ENCODE peak calls at places on chromosomes 13 and 19, in ten cellular contexts. D is effector memory CD8-positive, alpha-beta T cell; W is stimulated activated CD4-positive, alpha-beta T cell treated with anti-CD3 and anti-CD28 coated beads, Interleukin-1b, Interleukin-23, amount 100 ng/mL, for 1 hour; B is B cell; K is NCI-H1930; S is adipocyte; A is Calu3; L is AG09309; I is non-pigmented ciliary epithelial cell; G is mucosa of gallbladder. R is an unnamed sample.

GRCh38 chr13:79295906-79296564 is 110.0 kb downstream of the RBM26 start:
- DNase-seq in D (no peak), W (no peak), B (no peak), K (no peak), S (no peak), A (no peak), L (no peak), I (no peak), G (no peak), R (no peak)

GRCh38 chr13:34153428-34154180 is 335.7 kb downstream of the RFC3 start:
- DNase-seq in D (no peak), W (no peak), B (no peak), K (no peak), S (no peak), A (peak), L (no peak), I (no peak), G (peak), R (no peak)

GRCh38 chr13:38897521-38897920 is 93.1 kb downstream of the STOML3 start:
- DNase-seq in D (no peak), W (no peak), B (no peak), K (no peak), S (no peak), A (no peak), L (no peak), I (no peak), G (no peak), R (no peak)

GRCh38 chr13:76725211-76725610 is 161.0 kb downstream of the KCTD12 start:
- DNase-seq in D (no peak), W (no peak), B (no peak), K (no peak), S (peak), A (no peak), L (no peak), I (no peak), G (no peak), R (no peak)

GRCh38 chr19:32675720-32676185 is at the start of gene RGS9BP:
- DNase-seq in D (peak), W (peak), B (peak), K (peak), S (peak), A (peak), L (no peak), I (no peak), G (peak), R (peak)

GRCh38 chr19:13974073-13974472 is 21.8 kb downstream of the DCAF15 start:
- DNase-seq in D (no peak), W (no peak), B (no peak), K (no peak), S (no peak), A (no peak), L (no peak), I (no peak), G (peak), R (no peak)

GRCh38 chr13:74251778-74252519 is 117.7 kb upstream of the KLF12 start:
- DNase-seq in D (no peak), W (no peak), B (no peak), K (no peak), S (no peak), A (no peak), L (no peak), I (no peak), G (no peak), R (no peak)

GRCh38 chr19:2356036-2356646 is 3.9 kb upstream of the TMPRSS9 start:
- DNase-seq in D (no peak), W (no peak), B (no peak), K (no peak), S (no peak), A (no peak), L (no peak), I (no peak), G (no peak), R (no peak)

GRCh38 chr19:40530091-40530901 is 46.4 kb upstream of the SHKBP1 start:
- DNase-seq in D (no peak), W (no peak), B (no peak), K (peak), S (peak), A (peak), L (no peak), I (no peak), G (no peak), R (peak)

GRCh38 chr13:51625555-51626345 is 41.5 kb downstream of the WDFY2 start:
- DNase-seq in D (no peak), W (no peak), B (no peak), K (no peak), S (peak), A (no peak), L (no peak), I (no peak), G (peak), R (peak)

GRCh38 chr13:104111031-104111430 is 1044.8 kb upstream of the SLC10A2 start:
- DNase-seq in D (no peak), W (no peak), B (no peak), K (no peak), S (no peak), A (no peak), L (no peak), I (no peak), G (no peak), R (no peak)

GRCh38 chr19:50793558-50794065 is 3.4 kb downstream of the ACP4 start:
- DNase-seq in D (no peak), W (no peak), B (no peak), K (no peak), S (no peak), A (no peak), L (no peak), I (no peak), G (no peak), R (no peak)

GRCh38 chr13:84080748-84081530 is 198.7 kb upstream of the SLITRK1 start:
- DNase-seq in D (no peak), W (no peak), B (no peak), K (no peak), S (no peak), A (no peak), L (no peak), I (no peak), G (no peak), R (no peak)

GRCh38 chr13:79936368-79937136 is 404.4 kb downstream of the SPRY2 start:
- DNase-seq in D (no peak), W (no peak), B (no peak), K (no peak), S (peak), A (peak), L (peak), I (peak), G (peak), R (no peak)

GRCh38 chr19:55383789-55384575 is at the start of gene TMEM238:
- DNase-seq in D (peak), W (no peak), B (no peak), K (peak), S (peak), A (peak), L (no peak), I (no peak), G (peak), R (peak)